ENCODE peak calls at places on chromosomes 3 and 15, in five cellular contexts. I is CD4-positive, CD25-positive, alpha-beta regulatory T cell; K is uterus; B is neuronal stem cell; C is OCI-LY7. X is an unnamed sample.

GRCh38 chr15:82933576-82933975 is 18.9 kb downstream of the HOMER2 start:
- DNase-seq in K (no peak), I (no peak), C (no peak), B (no peak), X (no peak)

GRCh38 chr3:187802928-187803259 is 57.6 kb upstream of the BCL6 start:
- DNase-seq in I (peak; percentile 18), K (no peak), B (no peak), C (no peak), X (no peak)

GRCh38 chr3:187750041-187750512 is 4.8 kb upstream of the BCL6 start:
- DNase-seq in K (no peak), I (no peak), C (peak; percentile 78), B (peak; percentile 70), X (peak; percentile 85)

GRCh38 chr15:80645494-80646065 is 49.5 kb upstream of the ABHD17C start:
- DNase-seq in C (no peak), K (no peak), B (no peak), I (no peak), X (no peak)

GRCh38 chr3:52670621-52671521 is 14.8 kb downstream of the PBRM1 start:
- DNase-seq in I (peak; percentile 4), K (no peak), C (no peak), B (no peak), X (no peak)

GRCh38 chr3:144187531-144188230 is 216.1 kb downstream of the DIPK2A start:
- DNase-seq in B (no peak), I (no peak), K (no peak), C (no peak), X (no peak)

GRCh38 chr3:10344147-10344943 is 23.4 kb upstream of the SEC13 start:
- DNase-seq in C (peak; percentile 78), K (peak; percentile 31), I (peak; percentile 37), B (peak; percentile 67), X (no peak)

GRCh38 chr3:69079269-69080159 is 651 bp downstream of the UBA3 start:
- DNase-seq in B (no peak), C (peak; percentile 28), I (no peak), K (no peak), X (peak; percentile 67)

GRCh38 chr15:70111203-70112017 is 13.7 kb upstream of the TLE3 start:
- DNase-seq in C (peak; percentile 40), K (peak; percentile 77), B (peak; percentile 93), I (no peak), X (peak; percentile 59)

GRCh38 chr3:128923607-128924385 is 44.4 kb downstream of the ACAD9 start:
- DNase-seq in B (no peak), C (no peak), I (no peak), K (no peak), X (no peak)

GRCh38 chr15:62389887-62390792 is 225.1 kb upstream of the C2CD4B start:
- DNase-seq in I (peak; percentile 7), K (peak; percentile 47), C (peak; percentile 86), B (peak; percentile 76), X (peak; percentile 89)

GRCh38 chr15:69718916-69719315 is 266.3 kb downstream of the RPLP1 start:
- DNase-seq in I (no peak), B (no peak), K (no peak), C (peak; percentile 42), X (peak; percentile 19)

GRCh38 chr15:35751421-35752133 is 205.6 kb upstream of the DPH6 start:
- DNase-seq in K (peak; percentile 77), B (peak; percentile 78), C (peak; percentile 63), I (no peak), X (peak; percentile 50)

GRCh38 chr3:23549148-23549910 is 256.4 kb upstream of the UBE2E1 start:
- DNase-seq in I (no peak), B (no peak), C (no peak), K (no peak), X (no peak)

GRCh38 chr15:83458396-83458795 is 11.3 kb downstream of the SH3GL3 start:
- DNase-seq in K (no peak), I (no peak), C (no peak), B (no peak), X (no peak)

GRCh38 chr3:27880969-27881892 is 159.1 kb upstream of the EOMES start:
- DNase-seq in K (no peak), C (no peak), I (no peak), B (no peak), X (no peak)

GRCh38 chr3:185290266-185290665 is 36.4 kb upstream of the EHHADH start:
- DNase-seq in C (no peak), I (no peak), K (no peak), B (no peak), X (no peak)

GRCh38 chr3:21665444-21665843 is 85.6 kb downstream of the ZNF385D start:
- DNase-seq in I (no peak), B (no peak), K (no peak), C (no peak), X (no peak)

GRCh38 chr15:48800811-48801460 is 9.9 kb downstream of the CEP152 start:
- DNase-seq in I (no peak), C (peak; percentile 13), K (no peak), B (no peak), X (no peak)

GRCh38 chr3:74624301-74624700 is 9.8 kb upstream of the CNTN3 start:
- DNase-seq in C (no peak), I (no peak), B (no peak), K (no peak), X (no peak)

GRCh38 chr3:195441476-195441970 is 1.3 kb downstream of the ACAP2 start:
- DNase-seq in C (peak; percentile 33), B (peak; percentile 14), K (no peak), I (no peak), X (no peak)

GRCh38 chr3:195445885-195446284 is 3.1 kb upstream of the ACAP2 start:
- DNase-seq in C (peak; percentile 16), I (no peak), B (no peak), K (no peak), X (no peak)

GRCh38 chr3:195442573-195443390 is at the start of gene ACAP2:
- DNase-seq in B (peak; percentile 99), C (peak; percentile 99), K (peak; percentile 99), I (peak; percentile 99), X (peak; percentile 100)

GRCh38 chr3:195441971-195442572 is 748 bp downstream of the ACAP2 start:
- DNase-seq in K (peak; percentile 32), C (peak; percentile 80), B (no peak), I (peak; percentile 48), X (peak; percentile 26)

GRCh38 chr3:195443391-195443989 is 670 bp upstream of the ACAP2 start:
- DNase-seq in B (no peak), C (peak; percentile 27), I (no peak), K (peak; percentile 17), X (no peak)
- H3K4me3 ChIP-seq in B (peak overlapping the region; percentile 37), C (peak overlapping the region; percentile 65), I (peak overlapping the region; percentile 78), K (no peak overlapping the region), X (peak overlapping the region; percentile 28)

GRCh38 chr15:99441871-99442267 is 123.9 kb upstream of the MEF2A start:
- DNase-seq in C (no peak), B (no peak), K (no peak), I (no peak), X (no peak)
- H3K27ac ChIP-seq in C (no peak overlapping the region), B (no peak overlapping the region), K (peak overlapping the region; percentile 81), I (no peak overlapping the region), X (no peak overlapping the region)

DNA sequence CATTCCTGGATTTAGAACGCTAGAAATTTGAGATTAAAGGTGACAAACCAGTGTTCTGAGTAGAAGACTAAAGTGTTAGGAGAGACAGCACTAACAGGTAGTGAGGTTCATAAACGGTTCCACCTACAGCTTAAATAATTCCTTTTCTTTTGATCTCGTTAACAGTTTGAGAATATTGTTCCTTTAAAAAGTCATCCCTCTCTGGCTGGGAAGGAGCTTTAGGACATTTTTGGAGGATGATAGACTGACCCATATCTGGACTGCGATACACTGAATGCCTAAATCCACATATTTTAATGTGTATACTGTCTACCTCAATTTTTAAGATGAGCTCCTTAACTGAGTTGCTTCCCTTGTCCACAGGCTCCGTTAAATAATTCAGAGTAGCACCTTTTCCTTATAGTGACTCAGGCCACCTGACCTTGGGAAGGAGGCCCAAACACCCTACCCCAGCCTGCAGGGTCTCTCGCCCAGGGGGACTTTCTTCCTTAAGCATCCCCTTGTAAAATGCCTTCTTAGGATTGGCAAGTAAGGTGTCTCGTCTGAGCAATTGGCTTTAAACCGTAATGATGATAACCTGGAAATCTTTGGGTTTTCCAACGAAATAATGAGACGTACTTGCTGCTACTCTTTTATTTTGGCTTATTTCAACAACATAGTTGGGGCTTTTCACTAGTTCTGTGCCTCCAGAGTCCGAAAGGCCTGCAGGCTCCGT is 3.3 kb downstream of the TRIM71 start:
- DNase-seq in I (no peak), K (no peak), C (no peak), B (no peak), X (peak; percentile 2)
- H3K4me3 ChIP-seq in I (no peak overlapping the region), K (no peak overlapping the region), C (no peak overlapping the region), B (peak overlapping the region; percentile 94), X (no peak overlapping the region)

GRCh38 chr3:49901351-49902339 is 2.0 kb downstream of the MST1R start:
- DNase-seq in I (no peak), K (no peak), C (no peak), B (no peak), X (no peak)

GRCh38 chr3:49899815-49900214 is 3.9 kb downstream of the MST1R start:
- DNase-seq in B (no peak), C (peak; percentile 70), I (no peak), K (no peak), X (no peak)

GRCh38 chr3:49903451-49904424 is at the start of gene MST1R:
- DNase-seq in K (peak; percentile 54), C (no peak), I (peak; percentile 76), B (peak; percentile 56), X (peak; percentile 94)

GRCh38 chr3:49900491-49901153 is 3.1 kb downstream of the MST1R start:
- DNase-seq in K (no peak), B (no peak), C (peak; percentile 65), I (no peak), X (peak; percentile 95)

DNA sequence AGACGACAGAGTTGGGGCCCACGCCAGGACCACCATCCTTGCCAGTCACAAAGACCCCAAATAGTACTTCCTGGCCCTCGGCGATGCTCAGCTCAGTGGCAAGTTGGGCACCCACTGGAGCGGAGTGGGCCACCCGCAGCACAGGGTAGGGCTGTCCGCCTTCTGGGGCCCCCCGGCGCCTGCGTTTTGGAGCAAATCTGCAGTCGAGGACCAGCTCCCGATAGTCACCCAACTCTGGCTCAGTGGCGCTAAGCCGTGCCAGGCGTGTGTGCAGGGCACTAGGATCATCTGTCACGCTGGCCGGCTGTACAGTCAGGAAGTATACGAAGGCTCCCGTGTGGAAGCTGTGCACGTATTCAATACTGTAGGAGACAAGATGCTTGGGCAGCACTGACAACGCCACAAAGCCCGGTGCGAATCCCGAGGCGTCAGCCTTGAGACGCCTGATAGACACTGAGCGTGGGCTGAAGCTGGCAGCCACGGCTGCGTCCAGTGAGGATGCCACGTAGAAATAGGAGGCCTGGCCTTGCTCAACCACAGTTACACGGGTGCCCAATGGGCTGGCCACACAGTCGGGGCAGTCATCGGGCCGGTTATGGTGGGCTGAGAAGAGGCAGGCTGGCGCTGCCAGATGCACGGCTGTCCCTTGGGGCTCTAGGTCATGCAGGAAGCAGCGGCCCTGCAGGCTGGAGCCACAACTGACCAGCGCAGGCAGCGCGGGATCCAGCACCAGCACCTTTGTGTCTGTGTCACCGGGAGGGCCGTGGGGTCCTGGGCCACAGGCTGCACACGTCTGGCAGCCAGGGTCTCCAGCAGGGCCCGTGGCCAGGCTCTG is 945 bp downstream of the MST1R start:
- DNase-seq in B (no peak), K (no peak), C (no peak), I (no peak), X (no peak)
- H3K27ac ChIP-seq in B (no peak overlapping the region), K (no peak overlapping the region), C (no peak overlapping the region), I (no peak overlapping the region), X (no peak overlapping the region)

GRCh38 chr3:188976407-188976806 is 195.4 kb upstream of the TPRG1 start:
- DNase-seq in C (no peak), B (no peak), I (no peak), K (no peak), X (no peak)
- H3K4me3 ChIP-seq in C (no peak overlapping the region), B (no peak overlapping the region), I (no peak overlapping the region), K (no peak overlapping the region), X (no peak overlapping the region)